ENCODE peak calls at places on chromosomes 12 and 14, in five cellular contexts. E is stimulated activated CD8-positive, alpha-beta memory T cell treated with anti-CD3 and anti-CD28 coated beads, Interleukin-7, amount 100 ng/mL, for 1 hour; Y is neural progenitor cell; F is activated CD8-positive, alpha-beta memory T cell treated with anti-CD3 and anti-CD28 coated beads, Interleukin-2, amount 10 ng/mL, durations not matched to agents 7 days and 5 days; W is choroid plexus epithelial cell. N is an unnamed sample.

GRCh38 chr12:119338593-119339363 is 4.2 kb downstream of the CCDC60 start:
- DNase-seq in E (no peak), Y (peak; percentile 94), F (no peak), W (no peak), N (no peak)

GRCh38 chr14:76500011-76500410 is 124.1 kb downstream of the ESRRB start:
- DNase-seq in E (no peak), Y (no peak), F (no peak), W (no peak), N (no peak)

GRCh38 chr12:123398177-123398916 is 14.4 kb downstream of the KMT5A start:
- DNase-seq in E (no peak), Y (no peak), F (no peak), W (peak; percentile 83), N (no peak)

GRCh38 chr14:80223696-80224465 is 12.6 kb upstream of the DIO2 start:
- DNase-seq in E (no peak), Y (no peak), F (no peak), W (peak; percentile 49), N (no peak)

GRCh38 chr14:100030441-100031153 is 34.6 kb upstream of the EVL start:
- DNase-seq in E (no peak), Y (no peak), F (no peak), W (peak; percentile 83), N (no peak)

GRCh38 chr12:4781212-4781611 is 61.0 kb downstream of the GALNT8 start:
- DNase-seq in E (no peak), Y (no peak), F (no peak), W (no peak), N (no peak)

GRCh38 chr12:56836800-56837663 is 73.9 kb downstream of the HSD17B6 start:
- DNase-seq in E (no peak), Y (no peak), F (peak; percentile 62), W (peak; percentile 74), N (no peak)

GRCh38 chr12:65822732-65823480 is 1.4 kb upstream of the HMGA2 start:
- DNase-seq in E (no peak), Y (peak; percentile 88), F (no peak), W (peak; percentile 83), N (no peak)

GRCh38 chr14:81517798-81518398 is 15.8 kb downstream of the SEL1L start:
- DNase-seq in E (no peak), Y (no peak), F (no peak), W (peak; percentile 62), N (no peak)

GRCh38 chr12:31228811-31229792 is 96.8 kb downstream of the SINHCAF start:
- DNase-seq in E (no peak), Y (no peak), F (no peak), W (no peak), N (no peak)

GRCh38 chr12:25106818-25107217 is 88.1 kb downstream of the DNAI7 start:
- DNase-seq in E (no peak), Y (no peak), F (no peak), W (peak; percentile 19), N (no peak)

GRCh38 chr12:50271724-50272247 is 11.5 kb downstream of the LIMA1 start:
- DNase-seq in E (no peak), Y (no peak), F (no peak), W (peak; percentile 84), N (no peak)

GRCh38 chr12:98351089-98351488 is 164.3 kb upstream of the TMPO start:
- DNase-seq in E (no peak), Y (no peak), F (no peak), W (no peak), N (no peak)

GRCh38 chr14:75440733-75441474 is 13.1 kb downstream of the JDP2 start:
- DNase-seq in E (no peak), Y (no peak), F (no peak), W (peak; percentile 91), N (no peak)

GRCh38 chr14:57865450-57866198 is at the start of gene SLC35F4:
- DNase-seq in E (no peak), Y (peak; percentile 92), F (no peak), W (peak; percentile 14), N (no peak)

GRCh38 chr14:74472590-74472989 is 20.5 kb downstream of the NPC2 start:
- DNase-seq in E (no peak), Y (no peak), F (no peak), W (no peak), N (no peak)